ENCODE peak calls at places on chromosome 20, in four cellular contexts. Z, H, D and T are unnamed samples.
A peak's percentile ranks its signal among the peaks of the same experiment; 100 is the strongest.

GRCh38 chr20:4161447-4162251 is 146.3 kb upstream of the RNF24 start:
- DNase-seq in Z (no peak), H (no peak), D (no peak), T (no peak)

GRCh38 chr20:56752274-56752673 is 123.2 kb downstream of the TFAP2C start:
- DNase-seq in Z (no peak), H (no peak), D (no peak), T (no peak)

GRCh38 chr20:61092199-61092598 is 159.9 kb upstream of the CDH4 start:
- DNase-seq in Z (no peak), H (no peak), D (no peak), T (no peak)

GRCh38 chr20:23151008-23151703 is 65.0 kb upstream of the CD93 start:
- DNase-seq in Z (no peak), H (no peak), D (no peak), T (no peak)

GRCh38 chr20:53569606-53570307 is 23.9 kb downstream of the ZNF217 start:
- DNase-seq in Z (no peak), H (no peak), D (peak; percentile 31), T (no peak)

GRCh38 chr20:17298751-17299150 is 71.9 kb downstream of the PCSK2 start:
- DNase-seq in Z (no peak), H (no peak), D (no peak), T (no peak)

GRCh38 chr20:43949741-43950618 is 35.3 kb downstream of the TOX2 start:
- DNase-seq in Z (peak; percentile 17), H (no peak), D (peak; percentile 84), T (no peak)

GRCh38 chr20:10438217-10438616 is 3.1 kb downstream of the SLX4IP start:
- DNase-seq in Z (no peak), H (no peak), D (no peak), T (no peak)

GRCh38 chr20:37917436-37917835 is 14.5 kb downstream of the VSTM2L start:
- DNase-seq in Z (no peak), H (no peak), D (no peak), T (no peak)
- H3K4me1 ChIP-seq in Z (no peaks in the 10 kb centered on the region), H (no peaks in the 10 kb centered on the region), D (peaks cover 8% of the 10 kb centered on the region), T (peaks cover 13% of the 10 kb centered on the region)

GRCh38 chr20:49672109-49672681 is 41.5 kb downstream of the B4GALT5 start:
- DNase-seq in Z (no peak), H (no peak), D (no peak), T (no peak)
- H3K4me1 ChIP-seq in Z (peaks cover 69% of the 10 kb centered on the region), H (peaks cover 88% of the 10 kb centered on the region), D (peaks cover 30% of the 10 kb centered on the region), T (peaks cover 10% of the 10 kb centered on the region)

GRCh38 chr20:31709939-31710338 is 12.7 kb downstream of the BCL2L1 start:
- DNase-seq in Z (no peak), H (no peak), D (no peak), T (no peak)
- H3K4me1 ChIP-seq in Z (peaks cover 86% of the 10 kb centered on the region), H (peaks cover 98% of the 10 kb centered on the region), D (peaks cover 22% of the 10 kb centered on the region), T (peaks cover 19% of the 10 kb centered on the region)

GRCh38 chr20:63565699-63566335 is 8.2 kb downstream of the HELZ2 start:
- DNase-seq in Z (no peak), H (no peak), D (no peak), T (no peak)
- H3K4me1 ChIP-seq in Z (no peaks in the 10 kb centered on the region), H (no peaks in the 10 kb centered on the region), D (peaks cover 25% of the 10 kb centered on the region), T (no peaks in the 10 kb centered on the region)

GRCh38 chr20:1674990-1675389 is 17.4 kb upstream of the SIRPG start:
- DNase-seq in Z (no peak), H (no peak), D (no peak), T (no peak)

GRCh38 chr20:1672728-1673127 is 15.1 kb upstream of the SIRPG start:
- DNase-seq in Z (no peak), H (no peak), D (no peak), T (no peak)

GRCh38 chr20:1671891-1672669 is 14.5 kb upstream of the SIRPG start:
- DNase-seq in Z (no peak), H (no peak), D (no peak), T (no peak)

GRCh38 chr20:1674361-1674760 is 16.8 kb upstream of the SIRPG start:
- DNase-seq in Z (no peak), H (no peak), D (peak; percentile 78), T (no peak)

DNA sequence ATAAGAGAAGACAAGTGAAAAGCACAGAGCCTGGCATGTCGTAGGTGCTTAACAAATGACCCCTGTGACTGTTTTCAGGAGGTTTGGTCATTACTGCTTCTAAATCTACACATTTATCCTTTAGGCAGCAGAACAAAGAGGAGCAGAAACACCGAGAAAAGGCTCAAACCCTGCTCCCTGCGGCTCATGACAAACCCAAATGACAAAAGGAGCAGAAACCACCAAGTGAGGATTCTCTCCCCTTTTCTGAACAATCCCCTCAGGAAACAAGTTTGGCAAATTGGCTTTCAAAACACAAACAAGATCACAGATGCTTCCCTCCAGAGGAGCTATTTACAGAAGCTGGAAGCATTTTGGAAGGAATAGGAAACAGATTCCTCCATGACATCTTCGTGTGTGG is 15.8 kb upstream of the SIRPG start:
- DNase-seq in Z (no peak), H (no peak), D (no peak), T (no peak)
- H3K4me1 ChIP-seq in Z (no peaks in the 10 kb centered on the region), H (no peaks in the 10 kb centered on the region), D (peaks cover 92% of the 10 kb centered on the region), T (no peaks in the 10 kb centered on the region)

GRCh38 chr20:2104236-2104635 is 2.6 kb downstream of the STK35 start:
- DNase-seq in Z (no peak), H (no peak), D (no peak), T (no peak)
- H3K4me1 ChIP-seq in Z (peaks cover 15% of the 10 kb centered on the region), H (peaks cover 64% of the 10 kb centered on the region), D (peaks cover 62% of the 10 kb centered on the region), T (peaks cover 27% of the 10 kb centered on the region)